ENCODE peak calls at places on chromosome 7, in seven cellular contexts. Z is GM12891, S is H54, V is stomach, A is sigmoid colon, L is transverse colon, R is testis. I is an unnamed sample.

GRCh38 chr7:11474902-11475585 is 357.0 kb downstream of the THSD7A start:
- DNase-seq in Z (no peak), S (no peak), V (no peak), A (no peak), L (no peak), R (no peak), I (no peak)

GRCh38 chr7:152313879-152314604 is 121.8 kb downstream of the KMT2C start:
- DNase-seq in Z (no peak), S (peak), V (no peak), A (no peak), L (no peak), R (no peak), I (peak)

GRCh38 chr7:137157256-137157655 is 186.3 kb downstream of the PTN start:
- DNase-seq in Z (no peak), S (no peak), V (no peak), A (no peak), L (no peak), R (no peak), I (no peak)

GRCh38 chr7:47518827-47519226 is 63.1 kb downstream of the TNS3 start:
- DNase-seq in Z (no peak), S (peak), V (no peak), A (no peak), L (no peak), R (no peak), I (no peak)

GRCh38 chr7:38584443-38585210 is 46.5 kb downstream of the AMPH start:
- DNase-seq in Z (no peak), S (peak), V (no peak), A (no peak), L (no peak), R (no peak), I (no peak)

GRCh38 chr7:32846630-32847225 is 44.8 kb downstream of the KBTBD2 start:
- DNase-seq in Z (peak), S (peak), V (peak), A (peak), L (peak), R (peak), I (peak)

GRCh38 chr7:106372121-106372520 is 87.3 kb upstream of the NAMPT start:
- DNase-seq in Z (no peak), S (no peak), V (no peak), A (no peak), L (no peak), R (no peak), I (no peak)

GRCh38 chr7:137373507-137373906 is 30.0 kb upstream of the PTN start:
- DNase-seq in Z (no peak), S (no peak), V (no peak), A (no peak), L (no peak), R (no peak), I (no peak)

GRCh38 chr7:80681272-80681885 is 42.9 kb downstream of the CD36 start:
- DNase-seq in Z (peak), S (no peak), V (no peak), A (no peak), L (no peak), R (no peak), I (peak)

GRCh38 chr7:16986775-16987174 is 105.0 kb upstream of the AGR3 start:
- DNase-seq in Z (no peak), S (no peak), V (no peak), A (no peak), L (no peak), R (no peak), I (no peak)

GRCh38 chr7:82501256-82501815 is 57.8 kb upstream of the CACNA2D1 start:
- DNase-seq in Z (no peak), S (no peak), V (no peak), A (no peak), L (no peak), R (no peak), I (no peak)

DNA sequence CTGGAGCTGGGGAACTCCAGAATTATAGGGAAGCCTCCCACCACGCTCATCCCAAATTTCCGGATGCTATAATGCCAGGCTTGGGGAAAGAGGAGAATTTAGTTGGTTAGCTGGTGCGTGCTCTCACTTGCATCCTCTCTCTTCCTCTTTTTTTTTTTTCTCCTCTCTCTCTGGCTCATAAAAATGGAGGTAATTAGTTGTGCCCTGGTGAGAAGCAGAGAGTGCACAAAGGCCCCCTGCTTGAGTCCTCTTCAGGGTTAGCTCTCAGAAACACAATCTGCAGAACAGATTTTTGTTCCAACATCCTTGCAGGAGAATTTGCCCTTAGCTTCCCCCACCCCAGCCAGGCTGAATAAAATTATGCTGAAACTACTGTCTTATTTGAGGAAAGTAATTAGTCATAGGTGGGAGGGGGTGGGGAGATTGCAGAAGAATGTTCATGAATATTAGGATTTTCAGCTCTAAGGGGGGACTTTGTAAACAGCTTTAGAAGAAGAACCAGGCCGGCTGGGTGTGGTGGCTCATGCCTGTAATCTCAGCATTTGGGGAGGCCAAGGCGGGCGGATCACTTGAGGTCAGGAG is 7.6 kb downstream of the SERPINE1 start:
- DNase-seq in Z (no peak), S (no peak), V (no peak), A (no peak), L (no peak), R (no peak), I (no peak)
- TF ChIP-seq POLR2A in Z (no peak), S (no peak), V (no peak), A (no peak), L (no peak), R (no peak), I (no peak)

DNA sequence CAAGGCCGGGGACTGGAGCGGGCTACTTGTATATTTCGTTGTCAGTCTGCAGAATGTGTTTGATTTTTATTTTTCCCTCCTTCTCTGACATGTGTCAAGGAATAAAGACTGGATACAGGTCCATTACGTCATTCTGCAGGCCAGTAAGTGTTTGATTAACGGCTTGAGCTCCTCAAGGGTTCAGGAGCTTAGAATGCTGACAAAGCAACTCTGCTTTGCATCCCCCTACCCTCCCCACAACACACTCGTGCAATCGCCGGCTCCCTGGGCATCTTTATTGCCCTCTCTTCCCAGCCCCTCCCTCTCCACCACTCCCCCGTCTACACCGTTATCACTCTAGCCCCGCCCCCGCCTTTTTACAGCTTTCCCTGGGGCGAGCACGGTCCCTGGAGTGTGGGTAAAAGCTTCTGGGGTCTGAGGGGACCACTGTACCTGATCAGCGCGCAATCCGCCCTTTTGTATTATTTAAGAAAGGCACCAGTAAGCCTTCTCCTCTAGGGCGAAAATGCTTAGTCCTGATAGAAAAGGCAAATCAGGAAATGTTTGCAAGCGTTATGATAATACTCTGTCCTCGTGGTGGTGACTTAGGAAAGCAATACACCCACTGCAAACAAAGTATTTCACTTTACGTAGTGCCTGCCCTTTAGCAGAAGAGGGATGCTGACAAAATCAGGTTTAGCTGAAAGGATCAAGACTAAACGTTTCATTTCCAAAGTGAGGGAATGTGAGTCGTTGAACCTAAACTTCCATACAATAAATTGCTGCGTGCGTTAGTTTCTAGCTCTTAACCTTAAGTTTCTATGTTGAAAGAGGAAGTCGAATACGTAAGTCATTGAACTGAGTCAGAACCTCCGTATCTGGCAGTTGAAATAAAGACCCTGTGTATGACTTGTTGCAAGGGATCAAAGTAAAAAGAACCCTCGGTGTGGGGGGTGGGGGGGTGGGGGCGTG is 1.4 kb upstream of the CREB5 start:
- DNase-seq in Z (no peak), S (no peak), V (no peak), A (peak), L (peak), R (peak), I (peak)
- TF ChIP-seq POLR2A in Z (peak), S (no peak), V (no peak), A (no peak), L (no peak), R (no peak), I (no peak)

DNA sequence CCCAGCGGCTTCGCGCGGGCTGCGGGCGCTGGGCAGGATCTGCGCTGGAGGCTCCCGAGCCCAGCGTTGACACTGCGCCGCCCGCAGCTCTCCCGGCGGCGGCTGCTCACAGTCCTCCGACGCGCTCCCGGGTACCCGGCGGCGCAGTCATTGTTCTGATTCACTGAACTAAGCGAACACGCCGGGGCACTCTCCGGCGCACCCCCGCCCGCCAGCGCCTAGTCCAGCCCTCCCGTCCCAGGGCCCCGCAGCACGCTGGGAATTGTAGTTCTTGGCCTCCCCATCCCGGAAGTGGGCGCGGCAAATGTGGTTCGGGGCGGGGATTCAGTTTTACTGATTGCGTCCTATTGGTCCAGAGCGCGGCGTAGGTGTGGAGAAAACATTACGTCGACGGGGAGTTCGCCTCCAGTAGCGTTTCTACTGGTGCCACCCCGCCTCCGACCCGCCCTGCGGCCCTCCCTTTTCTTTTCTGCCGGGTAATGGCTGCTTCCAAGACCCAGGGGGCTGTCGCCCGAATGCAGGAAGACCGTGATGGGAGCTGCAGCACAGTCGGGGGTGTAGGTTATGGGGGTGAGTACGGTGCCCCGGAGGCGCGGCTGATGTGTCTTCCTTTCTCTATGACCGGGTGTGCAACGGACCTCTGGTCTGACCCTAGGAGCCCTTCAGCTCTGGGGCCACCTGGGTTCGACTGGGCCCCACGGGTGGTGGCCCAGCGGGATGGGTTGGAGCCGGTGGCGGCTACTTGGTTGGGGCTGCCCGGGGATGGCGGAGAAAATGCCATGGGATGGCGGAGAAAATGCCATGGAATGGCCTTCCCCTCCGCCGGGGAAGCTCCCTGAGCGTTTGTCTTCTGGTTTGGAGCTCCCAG is at the start of the genes DOCK4 and ZNF277:
- DNase-seq in Z (peak), S (peak), V (peak), A (peak), L (peak), R (peak), I (peak)
- TF ChIP-seq POLR2A in Z (no peak), S (peak), V (no peak), A (peak), L (peak), R (peak), I (peak)

DNA sequence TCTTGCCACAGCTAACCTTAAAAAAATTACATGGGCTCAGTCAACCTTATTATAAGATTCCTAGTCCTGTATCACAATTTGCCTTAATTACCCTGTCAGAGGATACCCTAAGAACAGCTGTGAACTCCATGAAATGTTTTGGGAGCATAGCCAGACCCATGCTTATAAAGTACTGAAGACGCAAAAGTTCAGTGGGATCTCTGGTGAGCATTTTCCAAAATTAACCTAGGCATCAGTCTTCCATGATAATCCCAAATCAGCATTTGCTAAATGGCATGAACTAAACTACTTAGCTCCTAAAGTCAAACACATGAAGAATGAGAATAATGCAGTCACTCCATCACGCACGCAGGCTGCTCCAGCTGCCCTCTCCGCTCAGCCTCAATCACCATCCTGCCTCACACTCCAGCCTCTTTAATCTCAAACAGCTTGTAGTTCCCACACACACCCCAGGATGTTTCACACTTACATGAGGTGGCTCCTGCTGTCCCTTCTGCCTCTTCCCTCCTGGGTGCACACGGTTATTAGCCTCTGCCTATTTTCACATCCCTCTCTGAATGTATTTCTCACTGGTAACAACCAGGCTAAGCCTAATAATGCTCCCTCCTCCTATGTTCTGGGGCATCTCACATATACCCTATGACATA is 15.3 kb downstream of the IGF2BP3 start:
- DNase-seq in Z (no peak), S (no peak), V (no peak), A (no peak), L (no peak), R (no peak), I (no peak)
- TF ChIP-seq POLR2A in Z (no peak), S (no peak), V (no peak), A (no peak), L (no peak), R (no peak), I (no peak)

DNA sequence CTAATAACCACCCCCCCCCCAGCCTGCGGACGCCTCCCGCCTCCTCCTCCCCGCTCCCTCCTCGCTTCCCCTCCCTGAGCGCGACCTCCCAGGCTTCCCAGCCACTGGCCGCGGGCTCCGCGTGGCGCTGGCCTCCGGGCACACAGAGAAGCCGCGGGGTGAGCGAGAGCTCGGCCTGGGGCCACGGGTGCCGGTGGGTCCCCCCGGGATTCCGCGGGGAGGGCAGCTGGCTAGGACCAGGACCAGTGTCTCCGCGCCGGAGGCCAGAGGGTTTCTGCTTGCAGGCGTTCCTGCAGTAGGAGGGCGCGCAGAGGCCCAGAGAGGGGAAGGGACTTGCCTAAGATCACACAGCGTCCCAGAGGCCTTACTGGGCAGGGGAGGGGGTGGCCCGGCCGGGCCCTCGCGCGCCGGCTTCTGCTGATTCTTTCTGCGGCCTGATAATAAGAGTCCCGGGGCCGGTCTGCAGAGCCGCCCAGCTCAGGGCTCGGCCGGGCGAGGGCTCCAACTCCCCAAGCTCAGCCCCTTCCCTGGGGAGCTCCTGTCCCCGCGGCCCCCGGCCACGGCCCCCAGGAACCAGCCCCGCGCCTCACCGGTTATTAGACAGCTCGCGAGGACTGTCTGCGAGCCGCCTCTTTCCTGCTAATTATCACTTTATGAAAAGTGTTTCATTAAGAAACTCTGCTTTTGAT is 10.1 kb downstream of the UNCX start:
- DNase-seq in Z (no peak), S (no peak), V (no peak), A (no peak), L (no peak), R (no peak), I (no peak)
- TF ChIP-seq POLR2A in Z (no peak), S (no peak), V (no peak), A (no peak), L (no peak), R (no peak), I (no peak)

GRCh38 chr7:77202544-77202976 is 2.9 kb upstream of the FGL2 start:
- DNase-seq in Z (no peak), S (no peak), V (no peak), A (no peak), L (peak), R (no peak), I (no peak)

GRCh38 chr7:77197135-77197534 is 2.5 kb downstream of the FGL2 start:
- DNase-seq in Z (no peak), S (no peak), V (no peak), A (no peak), L (peak), R (no peak), I (no peak)

GRCh38 chr7:77200542-77200941 is 923 bp upstream of the FGL2 start:
- DNase-seq in Z (no peak), S (no peak), V (no peak), A (no peak), L (no peak), R (no peak), I (no peak)

DNA sequence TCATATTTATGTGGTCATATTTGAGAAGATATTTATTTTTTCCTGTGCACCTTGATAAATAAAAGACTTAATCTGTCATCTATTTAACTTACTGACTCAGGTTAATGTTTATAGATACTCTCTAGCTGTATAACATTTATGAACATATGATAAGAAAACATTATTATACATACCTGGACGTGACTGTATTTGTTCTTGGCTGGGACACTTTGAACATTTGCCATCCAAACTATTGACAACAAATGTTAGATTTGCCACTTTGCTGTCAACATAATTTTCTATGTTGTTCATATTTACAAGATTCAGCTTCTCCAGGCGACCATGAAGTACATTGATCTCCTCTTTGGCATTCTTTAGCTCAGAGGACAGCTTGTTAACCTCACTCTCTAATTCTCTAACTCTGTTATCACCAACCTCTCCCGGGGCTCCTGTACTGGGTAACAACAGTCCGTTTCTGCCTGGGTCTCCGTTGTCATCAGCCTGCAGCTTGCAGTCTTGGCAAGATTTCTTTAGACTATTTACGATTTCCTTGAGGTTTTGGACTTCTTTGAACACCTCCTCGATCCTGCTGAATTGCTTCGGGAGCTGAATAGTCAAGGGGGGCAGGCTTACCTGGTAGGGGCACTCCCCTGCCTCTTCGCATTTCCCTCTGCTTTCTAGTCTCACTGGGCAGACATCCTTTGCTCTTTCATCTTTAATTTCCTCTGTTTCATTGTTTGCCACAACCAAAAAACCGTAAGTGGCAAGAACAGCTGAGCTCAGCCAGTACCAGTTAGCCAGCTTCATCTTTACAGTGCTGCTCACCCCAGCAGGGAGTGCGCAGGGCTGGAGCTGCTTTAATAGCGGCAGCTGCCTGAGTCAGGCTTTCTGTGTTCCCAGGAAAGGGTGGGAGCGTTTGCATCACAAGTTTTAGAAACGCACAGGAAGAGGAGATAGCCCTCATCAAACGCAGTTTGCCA is at the start of gene FGL2:
- DNase-seq in Z (no peak), S (no peak), V (peak), A (peak), L (peak), R (peak), I (no peak)
- TF ChIP-seq POLR2A in Z (no peak), S (no peak), V (no peak), A (peak), L (peak), R (no peak), I (no peak)

GRCh38 chr7:159004411-159004810 is 140.3 kb downstream of the VIPR2 start:
- DNase-seq in Z (no peak), S (no peak), V (no peak), A (no peak), L (no peak), R (no peak), I (no peak)
- TF ChIP-seq POLR2A in Z (no peak), S (no peak), V (no peak), A (no peak), L (no peak), R (no peak), I (no peak)

GRCh38 chr7:130942211-130942964 is 208.4 kb upstream of the KLF14 start:
- DNase-seq in Z (no peak), S (no peak), V (peak), A (no peak), L (peak), R (peak), I (no peak)
- TF ChIP-seq POLR2A in Z (peak), S (no peak), V (no peak), A (no peak), L (peak), R (no peak), I (no peak)

GRCh38 chr7:134806197-134806596 is 26.8 kb downstream of the CALD1 start:
- DNase-seq in Z (no peak), S (no peak), V (no peak), A (no peak), L (no peak), R (no peak), I (no peak)
- TF ChIP-seq POLR2A in Z (no peak), S (no peak), V (no peak), A (no peak), L (no peak), R (no peak), I (no peak)

DNA sequence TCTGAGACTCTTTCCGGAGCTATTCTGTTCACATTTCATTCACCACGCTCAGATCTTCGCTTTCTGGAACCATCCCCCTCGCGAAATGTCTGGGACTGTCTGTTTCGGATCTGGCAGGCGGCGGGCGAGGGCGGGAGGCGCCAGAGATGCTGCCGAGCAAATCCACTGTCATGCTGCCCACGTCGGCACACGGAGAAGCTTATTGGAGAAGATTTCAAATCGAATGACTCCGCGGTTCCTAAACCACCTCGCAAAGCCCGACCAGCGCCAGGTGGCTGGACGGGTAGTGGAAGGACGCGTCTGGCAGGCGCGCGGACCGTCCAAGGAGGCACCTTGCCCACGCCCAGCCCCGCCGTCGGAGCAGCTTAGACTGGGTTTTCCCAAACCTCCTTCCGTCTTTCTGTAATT is 1.6 kb upstream of the OSBPL3 start:
- DNase-seq in Z (no peak), S (peak), V (peak), A (peak), L (peak), R (peak), I (peak)
- TF ChIP-seq POLR2A in Z (no peak), S (no peak), V (no peak), A (no peak), L (no peak), R (no peak), I (peak)

I was measured in erythroblast.